ENCODE peak calls at places on chromosomes 1 and 21, in eight cellular contexts. One of them, this sample, is unnamed.

GRCh38 chr1:91884459-91885290 is 1.3 kb downstream of the TGFBR3 start:
- DNase-seq in skeletal muscle cell: no peak
- DNase-seq in colonic mucosa: peak
- DNase-seq in GM23338: peak
- DNase-seq in NAMALWA: no peak
- DNase-seq in nephron progenitor cell: peak
- DNase-seq in fibroblast of the conjunctiva: no peak
- DNase-seq in fibroblast of mammary gland: peak
- DNase-seq in this sample: peak

GRCh38 chr1:61287734-61288133 is 205.4 kb downstream of the NFIA start:
- DNase-seq in skeletal muscle cell: peak
- DNase-seq in colonic mucosa: no peak
- DNase-seq in GM23338: no peak
- DNase-seq in NAMALWA: no peak
- DNase-seq in nephron progenitor cell: no peak
- DNase-seq in fibroblast of the conjunctiva: peak
- DNase-seq in fibroblast of mammary gland: peak
- DNase-seq in this sample: no peak

GRCh38 chr21:38326429-38326828 is 69.6 kb downstream of the KCNJ15 start:
- DNase-seq in skeletal muscle cell: no peak
- DNase-seq in colonic mucosa: no peak
- DNase-seq in GM23338: no peak
- DNase-seq in NAMALWA: no peak
- DNase-seq in nephron progenitor cell: no peak
- DNase-seq in fibroblast of the conjunctiva: no peak
- DNase-seq in fibroblast of mammary gland: no peak
- DNase-seq in this sample: no peak

GRCh38 chr1:112054504-112054903 is 65.0 kb upstream of the KCND3 start:
- DNase-seq in skeletal muscle cell: no peak
- DNase-seq in colonic mucosa: no peak
- DNase-seq in GM23338: no peak
- DNase-seq in NAMALWA: no peak
- DNase-seq in nephron progenitor cell: no peak
- DNase-seq in fibroblast of the conjunctiva: no peak
- DNase-seq in fibroblast of mammary gland: no peak
- DNase-seq in this sample: no peak

GRCh38 chr1:212423879-212424278 is 8.8 kb upstream of the NENF start:
- DNase-seq in skeletal muscle cell: no peak
- DNase-seq in colonic mucosa: no peak
- DNase-seq in GM23338: no peak
- DNase-seq in NAMALWA: no peak
- DNase-seq in nephron progenitor cell: no peak
- DNase-seq in fibroblast of the conjunctiva: no peak
- DNase-seq in fibroblast of mammary gland: no peak
- DNase-seq in this sample: no peak

GRCh38 chr1:32470991-32471694 is 6.3 kb downstream of the ZBTB8B start:
- DNase-seq in skeletal muscle cell: no peak
- DNase-seq in colonic mucosa: no peak
- DNase-seq in GM23338: peak
- DNase-seq in NAMALWA: peak
- DNase-seq in nephron progenitor cell: no peak
- DNase-seq in fibroblast of the conjunctiva: no peak
- DNase-seq in fibroblast of mammary gland: no peak
- DNase-seq in this sample: no peak

GRCh38 chr1:230355594-230355993 is 70.5 kb downstream of the PGBD5 start:
- DNase-seq in skeletal muscle cell: no peak
- DNase-seq in colonic mucosa: no peak
- DNase-seq in GM23338: no peak
- DNase-seq in NAMALWA: no peak
- DNase-seq in nephron progenitor cell: no peak
- DNase-seq in fibroblast of the conjunctiva: no peak
- DNase-seq in fibroblast of mammary gland: no peak
- DNase-seq in this sample: no peak

GRCh38 chr1:77534456-77534855 is 148.0 kb downstream of the ZZZ3 start:
- DNase-seq in skeletal muscle cell: no peak
- DNase-seq in colonic mucosa: no peak
- DNase-seq in GM23338: no peak
- DNase-seq in NAMALWA: no peak
- DNase-seq in nephron progenitor cell: no peak
- DNase-seq in fibroblast of the conjunctiva: no peak
- DNase-seq in fibroblast of mammary gland: peak
- DNase-seq in this sample: no peak

GRCh38 chr1:198472123-198472522 is 68.4 kb downstream of the ATP6V1G3 start:
- DNase-seq in skeletal muscle cell: no peak
- DNase-seq in colonic mucosa: no peak
- DNase-seq in GM23338: no peak
- DNase-seq in NAMALWA: no peak
- DNase-seq in nephron progenitor cell: no peak
- DNase-seq in fibroblast of the conjunctiva: no peak
- DNase-seq in fibroblast of mammary gland: no peak
- DNase-seq in this sample: no peak

GRCh38 chr1:94920061-94920460 is 6.8 kb downstream of the CNN3 start:
- DNase-seq in skeletal muscle cell: no peak
- DNase-seq in colonic mucosa: no peak
- DNase-seq in GM23338: no peak
- DNase-seq in NAMALWA: no peak
- DNase-seq in nephron progenitor cell: no peak
- DNase-seq in fibroblast of the conjunctiva: no peak
- DNase-seq in fibroblast of mammary gland: no peak
- DNase-seq in this sample: no peak

GRCh38 chr1:22018583-22019559 is 17.4 kb downstream of the CELA3A start:
- DNase-seq in skeletal muscle cell: peak
- DNase-seq in colonic mucosa: no peak
- DNase-seq in GM23338: peak
- DNase-seq in NAMALWA: peak
- DNase-seq in nephron progenitor cell: no peak
- DNase-seq in fibroblast of the conjunctiva: peak
- DNase-seq in fibroblast of mammary gland: peak
- DNase-seq in this sample: peak

GRCh38 chr1:198157241-198157846 is 546 bp downstream of the NEK7 start:
- DNase-seq in skeletal muscle cell: peak
- DNase-seq in colonic mucosa: peak
- DNase-seq in GM23338: peak
- DNase-seq in NAMALWA: peak
- DNase-seq in nephron progenitor cell: peak
- DNase-seq in fibroblast of the conjunctiva: peak
- DNase-seq in fibroblast of mammary gland: peak
- DNase-seq in this sample: peak

GRCh38 chr1:203273206-203273868 is 32.0 kb upstream of the BTG2 start:
- DNase-seq in skeletal muscle cell: no peak
- DNase-seq in colonic mucosa: peak
- DNase-seq in GM23338: peak
- DNase-seq in NAMALWA: peak
- DNase-seq in nephron progenitor cell: peak
- DNase-seq in fibroblast of the conjunctiva: peak
- DNase-seq in fibroblast of mammary gland: peak
- DNase-seq in this sample: peak

GRCh38 chr1:56644064-56644940 is 812 bp upstream of the PRKAA2 start:
- DNase-seq in skeletal muscle cell: peak
- DNase-seq in colonic mucosa: peak
- DNase-seq in GM23338: no peak
- DNase-seq in NAMALWA: no peak
- DNase-seq in nephron progenitor cell: no peak
- DNase-seq in fibroblast of the conjunctiva: no peak
- DNase-seq in fibroblast of mammary gland: no peak
- DNase-seq in this sample: peak

GRCh38 chr1:113868387-113869083 is 3.0 kb downstream of the PTPN22 start:
- DNase-seq in skeletal muscle cell: peak
- DNase-seq in colonic mucosa: no peak
- DNase-seq in GM23338: no peak
- DNase-seq in NAMALWA: no peak
- DNase-seq in nephron progenitor cell: no peak
- DNase-seq in fibroblast of the conjunctiva: no peak
- DNase-seq in fibroblast of mammary gland: peak
- DNase-seq in this sample: no peak

GRCh38 chr1:112614460-112615065 is 4.4 kb downstream of the ST7L start:
- DNase-seq in skeletal muscle cell: no peak
- DNase-seq in colonic mucosa: no peak
- DNase-seq in GM23338: peak
- DNase-seq in NAMALWA: peak
- DNase-seq in nephron progenitor cell: no peak
- DNase-seq in fibroblast of the conjunctiva: peak
- DNase-seq in fibroblast of mammary gland: peak
- DNase-seq in this sample: no peak

This sample was measured in SK-N-DZ.